ENCODE peak calls at places on chromosomes 13 and 19, in six cellular contexts. W is activated naive CD8-positive, alpha-beta T cell treated with anti-CD3 and anti-CD28 coated beads for 36 hours; Q is lung microvascular endothelial cell; C is body of pancreas; J is activated T-helper 1 cell treated with anti-CD3 and anti-CD28 coated beads, Interleukin-2, amount 50 U/mL, for 16 hours; H is activated T-cell treated with anti-CD3 and anti-CD28 coated beads, Interleukin-2, amount 50 U/mL, for 72 hours. G is an unnamed sample.

GRCh38 chr19:45568732-45569131 is 15.9 kb downstream of the OPA3 start:
- DNase-seq in C (no peak), J (no peak), Q (peak; percentile 79), W (no peak), H (no peak), G (no peak)

GRCh38 chr19:40465025-40465780 is at the start of gene BLVRB:
- DNase-seq in Q (peak; percentile 29), C (no peak), J (no peak), W (no peak), H (peak; percentile 60), G (peak; percentile 72)

GRCh38 chr13:81987159-81987558 is 1646.2 kb upstream of the SPRY2 start:
- DNase-seq in Q (no peak), J (no peak), H (no peak), W (no peak), C (no peak), G (no peak)

GRCh38 chr13:98938801-98939200 is 39.1 kb downstream of the DOCK9 start:
- DNase-seq in H (no peak), Q (no peak), C (no peak), W (no peak), J (no peak), G (no peak)

GRCh38 chr19:27746691-27747380 is 1466.1 kb downstream of the UQCRFS1 start:
- DNase-seq in Q (peak; percentile 10), H (no peak), J (no peak), C (peak; percentile 16), W (peak; percentile 9), G (peak; percentile 11)

GRCh38 chr19:52343548-52343947 is 7.5 kb downstream of the ZNF610 start:
- DNase-seq in J (peak; percentile 21), H (peak; percentile 50), C (peak; percentile 48), Q (peak; percentile 68), W (peak; percentile 41), G (peak; percentile 70)

GRCh38 chr13:49295231-49295630 is 47.5 kb downstream of the CDADC1 start:
- DNase-seq in W (no peak), Q (no peak), C (no peak), H (no peak), J (no peak), G (no peak)

GRCh38 chr19:35860818-35861639 is 4.3 kb downstream of the KIRREL2 start:
- DNase-seq in C (no peak), H (no peak), W (no peak), J (no peak), Q (no peak), G (no peak)

GRCh38 chr13:34085199-34085598 is 267.2 kb downstream of the RFC3 start:
- DNase-seq in Q (no peak), C (no peak), J (no peak), H (no peak), W (no peak), G (no peak)

GRCh38 chr19:58351996-58352755 is 1.1 kb downstream of the A1BG start:
- DNase-seq in Q (no peak), H (no peak), C (no peak), J (no peak), W (no peak), G (no peak)

GRCh38 chr13:21997726-21998125 is 326.9 kb downstream of the FGF9 start:
- DNase-seq in C (no peak), H (no peak), W (no peak), J (no peak), Q (no peak), G (no peak)

GRCh38 chr13:88086577-88086976 is 415.4 kb downstream of the SLITRK5 start:
- DNase-seq in W (no peak), J (no peak), C (no peak), H (no peak), Q (no peak), G (no peak)

GRCh38 chr19:32566246-32566830 is 14.7 kb upstream of the PDCD5 start:
- DNase-seq in H (no peak), C (no peak), J (no peak), Q (no peak), W (no peak), G (no peak)

GRCh38 chr13:67880916-67881315 is 650.8 kb upstream of the PCDH9 start:
- DNase-seq in H (no peak), Q (no peak), W (no peak), J (no peak), C (no peak), G (no peak)

GRCh38 chr13:114222461-114222968 is 12.2 kb upstream of the CDC16 start:
- DNase-seq in Q (no peak), C (peak; percentile 80), J (no peak), H (no peak), W (no peak), G (no peak)

GRCh38 chr13:33776510-33776909 is 41.4 kb upstream of the RFC3 start:
- DNase-seq in Q (no peak), H (no peak), J (no peak), W (no peak), C (peak; percentile 71), G (no peak)

G was measured in activated CD4-positive, alpha-beta memory T cell treated with anti-CD3 and anti-CD28 coated beads for 36 hours.